ENCODE peak calls at places on chromosomes 11 and 22, in ten cellular contexts. One of them, this sample, is unnamed.

GRCh38 chr22:49108636-49109315 is 718.9 kb downstream of the BRD1 start:
- DNase-seq in cardiac muscle cell: no peak
- DNase-seq in right lobe of liver: no peak
- DNase-seq in left ventricle myocardium inferior: no peak
- DNase-seq in ascending aorta: peak
- DNase-seq in small intestine: no peak
- DNase-seq in RWPE1: no peak
- DNase-seq in HCT116: no peak
- DNase-seq in aorta: no peak
- DNase-seq in right atrium auricular region: no peak
- DNase-seq in this sample: no peak

GRCh38 chr11:65172600-65172999 is 2.6 kb downstream of the SPDYC start:
- DNase-seq in cardiac muscle cell: no peak
- DNase-seq in right lobe of liver: no peak
- DNase-seq in left ventricle myocardium inferior: no peak
- DNase-seq in ascending aorta: no peak
- DNase-seq in small intestine: no peak
- DNase-seq in RWPE1: no peak
- DNase-seq in HCT116: no peak
- DNase-seq in aorta: no peak
- DNase-seq in right atrium auricular region: no peak
- DNase-seq in this sample: no peak

GRCh38 chr11:11780843-11781242 is 60.9 kb upstream of the USP47 start:
- DNase-seq in cardiac muscle cell: no peak
- DNase-seq in right lobe of liver: no peak
- DNase-seq in left ventricle myocardium inferior: no peak
- DNase-seq in ascending aorta: no peak
- DNase-seq in small intestine: no peak
- DNase-seq in RWPE1: no peak
- DNase-seq in HCT116: no peak
- DNase-seq in aorta: no peak
- DNase-seq in right atrium auricular region: no peak
- DNase-seq in this sample: no peak

GRCh38 chr22:21082248-21082647 is 36.5 kb downstream of the LRRC74B start:
- DNase-seq in cardiac muscle cell: peak
- DNase-seq in right lobe of liver: no peak
- DNase-seq in left ventricle myocardium inferior: no peak
- DNase-seq in ascending aorta: no peak
- DNase-seq in small intestine: no peak
- DNase-seq in RWPE1: no peak
- DNase-seq in HCT116: no peak
- DNase-seq in aorta: no peak
- DNase-seq in right atrium auricular region: no peak
- DNase-seq in this sample: no peak

GRCh38 chr11:12900496-12900895 is 108.6 kb upstream of the RASSF10 start:
- DNase-seq in cardiac muscle cell: peak
- DNase-seq in right lobe of liver: no peak
- DNase-seq in left ventricle myocardium inferior: no peak
- DNase-seq in ascending aorta: no peak
- DNase-seq in small intestine: peak
- DNase-seq in RWPE1: peak
- DNase-seq in HCT116: no peak
- DNase-seq in aorta: no peak
- DNase-seq in right atrium auricular region: no peak
- DNase-seq in this sample: no peak

GRCh38 chr11:112497826-112498225 is 237.2 kb upstream of the PLET1 start:
- DNase-seq in cardiac muscle cell: no peak
- DNase-seq in right lobe of liver: no peak
- DNase-seq in left ventricle myocardium inferior: no peak
- DNase-seq in ascending aorta: no peak
- DNase-seq in small intestine: no peak
- DNase-seq in RWPE1: no peak
- DNase-seq in HCT116: no peak
- DNase-seq in aorta: no peak
- DNase-seq in right atrium auricular region: no peak
- DNase-seq in this sample: no peak

GRCh38 chr22:37185646-37186227 is 2.3 kb downstream of the C1QTNF6 start:
- DNase-seq in cardiac muscle cell: no peak
- DNase-seq in right lobe of liver: peak
- DNase-seq in left ventricle myocardium inferior: peak
- DNase-seq in ascending aorta: no peak
- DNase-seq in small intestine: no peak
- DNase-seq in RWPE1: no peak
- DNase-seq in HCT116: no peak
- DNase-seq in aorta: peak
- DNase-seq in right atrium auricular region: no peak
- DNase-seq in this sample: no peak

GRCh38 chr22:17896552-17896951 is 122.3 kb upstream of the BID start:
- DNase-seq in cardiac muscle cell: peak
- DNase-seq in right lobe of liver: no peak
- DNase-seq in left ventricle myocardium inferior: peak
- DNase-seq in ascending aorta: no peak
- DNase-seq in small intestine: no peak
- DNase-seq in RWPE1: no peak
- DNase-seq in HCT116: no peak
- DNase-seq in aorta: no peak
- DNase-seq in right atrium auricular region: no peak
- DNase-seq in this sample: peak

GRCh38 chr11:83508804-83509203 is 222.6 kb upstream of the CCDC90B start:
- DNase-seq in cardiac muscle cell: no peak
- DNase-seq in right lobe of liver: peak
- DNase-seq in left ventricle myocardium inferior: no peak
- DNase-seq in ascending aorta: no peak
- DNase-seq in small intestine: peak
- DNase-seq in RWPE1: no peak
- DNase-seq in HCT116: no peak
- DNase-seq in aorta: no peak
- DNase-seq in right atrium auricular region: no peak
- DNase-seq in this sample: no peak

GRCh38 chr22:37741312-37741795 is 44.5 kb downstream of the TRIOBP start:
- DNase-seq in cardiac muscle cell: peak
- DNase-seq in right lobe of liver: peak
- DNase-seq in left ventricle myocardium inferior: peak
- DNase-seq in ascending aorta: peak
- DNase-seq in small intestine: peak
- DNase-seq in RWPE1: peak
- DNase-seq in HCT116: no peak
- DNase-seq in aorta: peak
- DNase-seq in right atrium auricular region: peak
- DNase-seq in this sample: no peak

GRCh38 chr11:35516361-35516760 is 9.1 kb downstream of the PAMR1 start:
- DNase-seq in cardiac muscle cell: no peak
- DNase-seq in right lobe of liver: no peak
- DNase-seq in left ventricle myocardium inferior: no peak
- DNase-seq in ascending aorta: no peak
- DNase-seq in small intestine: no peak
- DNase-seq in RWPE1: no peak
- DNase-seq in HCT116: no peak
- DNase-seq in aorta: no peak
- DNase-seq in right atrium auricular region: no peak
- DNase-seq in this sample: no peak

GRCh38 chr22:22834204-22834603 is 53.4 kb upstream of the IGLL5 start:
- DNase-seq in cardiac muscle cell: no peak
- DNase-seq in right lobe of liver: no peak
- DNase-seq in left ventricle myocardium inferior: no peak
- DNase-seq in ascending aorta: no peak
- DNase-seq in small intestine: no peak
- DNase-seq in RWPE1: no peak
- DNase-seq in HCT116: no peak
- DNase-seq in aorta: no peak
- DNase-seq in right atrium auricular region: no peak
- DNase-seq in this sample: no peak

GRCh38 chr11:131924446-131925240 is 554.2 kb downstream of the NTM start:
- DNase-seq in cardiac muscle cell: peak
- DNase-seq in right lobe of liver: no peak
- DNase-seq in left ventricle myocardium inferior: no peak
- DNase-seq in ascending aorta: no peak
- DNase-seq in small intestine: no peak
- DNase-seq in RWPE1: no peak
- DNase-seq in HCT116: no peak
- DNase-seq in aorta: no peak
- DNase-seq in right atrium auricular region: no peak
- DNase-seq in this sample: no peak

GRCh38 chr11:80958414-80958813 is 1517.6 kb upstream of the TENM4 start:
- DNase-seq in cardiac muscle cell: peak
- DNase-seq in right lobe of liver: no peak
- DNase-seq in left ventricle myocardium inferior: no peak
- DNase-seq in ascending aorta: no peak
- DNase-seq in small intestine: no peak
- DNase-seq in RWPE1: peak
- DNase-seq in HCT116: no peak
- DNase-seq in aorta: no peak
- DNase-seq in right atrium auricular region: no peak
- DNase-seq in this sample: no peak

GRCh38 chr11:32173435-32173834 is 82.6 kb downstream of the RCN1 start:
- DNase-seq in cardiac muscle cell: peak
- DNase-seq in right lobe of liver: peak
- DNase-seq in left ventricle myocardium inferior: peak
- DNase-seq in ascending aorta: no peak
- DNase-seq in small intestine: peak
- DNase-seq in RWPE1: peak
- DNase-seq in HCT116: peak
- DNase-seq in aorta: peak
- DNase-seq in right atrium auricular region: peak
- DNase-seq in this sample: peak

GRCh38 chr11:92473736-92474135 is 249.1 kb downstream of the FAT3 start:
- DNase-seq in cardiac muscle cell: peak
- DNase-seq in right lobe of liver: no peak
- DNase-seq in left ventricle myocardium inferior: no peak
- DNase-seq in ascending aorta: no peak
- DNase-seq in small intestine: no peak
- DNase-seq in RWPE1: peak
- DNase-seq in HCT116: no peak
- DNase-seq in aorta: no peak
- DNase-seq in right atrium auricular region: no peak
- DNase-seq in this sample: no peak

GRCh38 chr11:13207665-13208594 is 69.7 kb upstream of the BMAL1 start:
- DNase-seq in cardiac muscle cell: peak
- DNase-seq in right lobe of liver: peak
- DNase-seq in left ventricle myocardium inferior: no peak
- DNase-seq in ascending aorta: no peak
- DNase-seq in small intestine: peak
- DNase-seq in RWPE1: peak
- DNase-seq in HCT116: no peak
- DNase-seq in aorta: no peak
- DNase-seq in right atrium auricular region: peak
- DNase-seq in this sample: peak

GRCh38 chr11:27294654-27295053 is 68.4 kb downstream of the CCDC34 start:
- DNase-seq in cardiac muscle cell: no peak
- DNase-seq in right lobe of liver: no peak
- DNase-seq in left ventricle myocardium inferior: no peak
- DNase-seq in ascending aorta: no peak
- DNase-seq in small intestine: peak
- DNase-seq in RWPE1: no peak
- DNase-seq in HCT116: no peak
- DNase-seq in aorta: no peak
- DNase-seq in right atrium auricular region: no peak
- DNase-seq in this sample: no peak

GRCh38 chr22:19533049-19533626 is 8.9 kb upstream of the CLDN5 start:
- DNase-seq in cardiac muscle cell: no peak
- DNase-seq in right lobe of liver: no peak
- DNase-seq in left ventricle myocardium inferior: no peak
- DNase-seq in ascending aorta: no peak
- DNase-seq in small intestine: no peak
- DNase-seq in RWPE1: no peak
- DNase-seq in HCT116: no peak
- DNase-seq in aorta: no peak
- DNase-seq in right atrium auricular region: no peak
- DNase-seq in this sample: no peak

GRCh38 chr11:70089631-70090030 is 11.5 kb downstream of the ANO1 start:
- DNase-seq in cardiac muscle cell: no peak
- DNase-seq in right lobe of liver: no peak
- DNase-seq in left ventricle myocardium inferior: no peak
- DNase-seq in ascending aorta: no peak
- DNase-seq in small intestine: no peak
- DNase-seq in RWPE1: no peak
- DNase-seq in HCT116: no peak
- DNase-seq in aorta: no peak
- DNase-seq in right atrium auricular region: no peak
- DNase-seq in this sample: no peak
- H3K27ac ChIP-seq in cardiac muscle cell: no peak
- H3K27ac ChIP-seq in right lobe of liver: no peak
- H3K27ac ChIP-seq in left ventricle myocardium inferior: no peak
- H3K27ac ChIP-seq in ascending aorta: peak
- H3K27ac ChIP-seq in small intestine: no peak
- H3K27ac ChIP-seq in RWPE1: no peak
- H3K27ac ChIP-seq in HCT116: no peak
- H3K27ac ChIP-seq in aorta: no peak
- H3K27ac ChIP-seq in right atrium auricular region: no peak
- H3K27ac ChIP-seq in this sample: no peak

GRCh38 chr11:96219981-96220623 is 122.9 kb downstream of the MAML2 start:
- DNase-seq in cardiac muscle cell: peak
- DNase-seq in right lobe of liver: no peak
- DNase-seq in left ventricle myocardium inferior: no peak
- DNase-seq in ascending aorta: peak
- DNase-seq in small intestine: no peak
- DNase-seq in RWPE1: no peak
- DNase-seq in HCT116: no peak
- DNase-seq in aorta: no peak
- DNase-seq in right atrium auricular region: no peak
- DNase-seq in this sample: no peak
- H3K27ac ChIP-seq in cardiac muscle cell: no peak
- H3K27ac ChIP-seq in right lobe of liver: peak
- H3K27ac ChIP-seq in left ventricle myocardium inferior: peak
- H3K27ac ChIP-seq in ascending aorta: peak
- H3K27ac ChIP-seq in small intestine: peak
- H3K27ac ChIP-seq in RWPE1: no peak
- H3K27ac ChIP-seq in HCT116: no peak
- H3K27ac ChIP-seq in aorta: peak
- H3K27ac ChIP-seq in right atrium auricular region: peak
- H3K27ac ChIP-seq in this sample: peak

GRCh38 chr11:20111871-20112270 is 48.4 kb downstream of the DBX1 start:
- DNase-seq in cardiac muscle cell: no peak
- DNase-seq in right lobe of liver: no peak
- DNase-seq in left ventricle myocardium inferior: no peak
- DNase-seq in ascending aorta: no peak
- DNase-seq in small intestine: no peak
- DNase-seq in RWPE1: no peak
- DNase-seq in HCT116: no peak
- DNase-seq in aorta: no peak
- DNase-seq in right atrium auricular region: no peak
- DNase-seq in this sample: no peak
- H3K27ac ChIP-seq in cardiac muscle cell: peak
- H3K27ac ChIP-seq in right lobe of liver: no peak
- H3K27ac ChIP-seq in left ventricle myocardium inferior: peak
- H3K27ac ChIP-seq in ascending aorta: peak
- H3K27ac ChIP-seq in small intestine: peak
- H3K27ac ChIP-seq in RWPE1: peak
- H3K27ac ChIP-seq in HCT116: peak
- H3K27ac ChIP-seq in aorta: peak
- H3K27ac ChIP-seq in right atrium auricular region: peak
- H3K27ac ChIP-seq in this sample: peak

DNA sequence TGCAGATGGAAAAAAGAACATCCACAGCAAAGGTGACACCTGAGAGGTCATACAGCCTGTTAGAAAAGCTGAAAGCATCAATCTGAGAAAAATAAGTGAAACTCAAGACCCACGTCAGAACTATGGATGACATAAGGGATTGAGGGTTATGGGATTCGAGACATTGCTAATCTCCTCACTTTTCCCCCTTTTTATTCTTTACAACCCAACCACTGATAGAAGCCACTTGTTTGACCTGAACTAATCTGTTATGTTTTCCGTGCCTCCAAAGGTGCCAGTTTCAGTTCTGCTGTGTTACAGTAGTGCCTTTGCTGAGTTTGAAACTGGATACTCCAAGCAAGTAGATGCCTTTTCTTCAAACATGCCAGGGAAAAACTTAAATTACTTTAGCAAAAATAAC is 16.9 kb upstream of the SESN3 start:
- DNase-seq in cardiac muscle cell: no peak
- DNase-seq in right lobe of liver: no peak
- DNase-seq in left ventricle myocardium inferior: no peak
- DNase-seq in ascending aorta: no peak
- DNase-seq in small intestine: no peak
- DNase-seq in RWPE1: no peak
- DNase-seq in HCT116: no peak
- DNase-seq in aorta: no peak
- DNase-seq in right atrium auricular region: no peak
- DNase-seq in this sample: no peak
- H3K27ac ChIP-seq in cardiac muscle cell: no peak
- H3K27ac ChIP-seq in right lobe of liver: no peak
- H3K27ac ChIP-seq in left ventricle myocardium inferior: no peak
- H3K27ac ChIP-seq in ascending aorta: no peak
- H3K27ac ChIP-seq in small intestine: no peak
- H3K27ac ChIP-seq in RWPE1: no peak
- H3K27ac ChIP-seq in HCT116: no peak
- H3K27ac ChIP-seq in aorta: no peak
- H3K27ac ChIP-seq in right atrium auricular region: no peak
- H3K27ac ChIP-seq in this sample: no peak

This sample was measured in caudate nucleus.